ENCODE peak calls at places on chromosomes 12 and 14, in four cellular contexts. I is SK-MEL-5; F is fibroblast of mammary gland; Y is naive thymus-derived CD8-positive, alpha-beta T cell. L is an unnamed sample.
A peak's percentile ranks its signal among the peaks of the same experiment; 100 is the strongest.

GRCh38 chr12:4272014-4272975 is 1.3 kb upstream of the CCND2 start:
- DNase-seq in F (peak; percentile 55), I (peak; percentile 56), Y (peak; percentile 84), L (peak; percentile 97)

GRCh38 chr12:116490481-116490880 is 68.7 kb upstream of the MAP1LC3B2 start:
- DNase-seq in F (peak; percentile 85), Y (no peak), I (no peak), L (no peak)

GRCh38 chr14:51533160-51533559 is 118.5 kb upstream of the FRMD6 start:
- DNase-seq in I (no peak), Y (no peak), F (peak; percentile 83), L (peak; percentile 45)

GRCh38 chr14:59882957-59883356 is 12.4 kb upstream of the RTN1 start:
- DNase-seq in I (peak; percentile 28), Y (no peak), F (no peak), L (no peak)

GRCh38 chr14:92692822-92693226 is 55.6 kb downstream of the LGMN start:
- DNase-seq in Y (peak; percentile 72), F (peak; percentile 55), I (no peak), L (no peak)

GRCh38 chr14:104975481-104976197 is 2.5 kb downstream of the AHNAK2 start:
- DNase-seq in Y (no peak), I (peak; percentile 35), F (no peak), L (no peak)

GRCh38 chr12:119940881-119941280 is 48.2 kb upstream of the BICDL1 start:
- DNase-seq in F (peak; percentile 88), I (no peak), Y (no peak), L (peak; percentile 90)

GRCh38 chr12:131066207-131066885 is 112.6 kb downstream of the ADGRD1 start:
- DNase-seq in F (no peak), I (no peak), Y (no peak), L (no peak)

GRCh38 chr14:63624203-63624602 is 17.5 kb downstream of the WDR89 start:
- DNase-seq in I (no peak), F (no peak), Y (no peak), L (no peak)

GRCh38 chr12:121128908-121129704 is 3.6 kb upstream of the P2RX7 start:
- DNase-seq in Y (peak; percentile 77), I (peak; percentile 100), F (peak; percentile 37), L (no peak)

GRCh38 chr12:65608319-65608916 is 215.9 kb upstream of the HMGA2 start:
- DNase-seq in Y (no peak), F (peak; percentile 43), I (no peak), L (no peak)

L was measured in RKO.